ENCODE peak calls at places on chromosomes 3 and 15, in seven cellular contexts. J is neural crest cell, K is AG04450, A is hepatocyte, E is astrocyte of the spinal cord, G is nephron progenitor cell, Q is activated B cell treated with CpG ODN at 0.5 μM for 24 hours. S is an unnamed sample.

GRCh38 chr3:13030649-13031048 is 42.6 kb downstream of the IQSEC1 start:
- DNase-seq in J (no peak), K (no peak), A (no peak), E (no peak), G (no peak), Q (no peak), S (no peak)

GRCh38 chr3:165210132-165210531 is 13.9 kb upstream of the SLITRK3 start:
- DNase-seq in J (no peak), K (no peak), A (no peak), E (no peak), G (no peak), Q (no peak), S (no peak)

GRCh38 chr3:183802989-183803388 is 22.4 kb downstream of the MAP6D1 start:
- DNase-seq in J (no peak), K (no peak), A (no peak), E (no peak), G (no peak), Q (no peak), S (no peak)

GRCh38 chr3:118987466-118987865 is 47.2 kb downstream of the IGSF11 start:
- DNase-seq in J (no peak), K (no peak), A (peak; percentile 29), E (peak; percentile 44), G (no peak), Q (no peak), S (no peak)

GRCh38 chr3:17025594-17026139 is 140.9 kb downstream of the PLCL2 start:
- DNase-seq in J (no peak), K (no peak), A (no peak), E (no peak), G (no peak), Q (no peak), S (peak; percentile 24)

GRCh38 chr3:133821767-133822638 is 16.4 kb downstream of the SRPRB start:
- DNase-seq in J (no peak), K (peak; percentile 33), A (peak; percentile 46), E (peak; percentile 71), G (no peak), Q (no peak), S (no peak)

GRCh38 chr3:114649331-114649730 is 355.5 kb downstream of the TIGIT start:
- DNase-seq in J (no peak), K (no peak), A (no peak), E (peak; percentile 69), G (no peak), Q (no peak), S (no peak)

GRCh38 chr15:52259503-52259902 is 36.1 kb downstream of the MYO5C start:
- DNase-seq in J (no peak), K (no peak), A (no peak), E (no peak), G (no peak), Q (no peak), S (no peak)

GRCh38 chr3:14097616-14098391 is 26.9 kb downstream of the CHCHD4 start:
- DNase-seq in J (no peak), K (no peak), A (no peak), E (no peak), G (no peak), Q (no peak), S (no peak)

DNA sequence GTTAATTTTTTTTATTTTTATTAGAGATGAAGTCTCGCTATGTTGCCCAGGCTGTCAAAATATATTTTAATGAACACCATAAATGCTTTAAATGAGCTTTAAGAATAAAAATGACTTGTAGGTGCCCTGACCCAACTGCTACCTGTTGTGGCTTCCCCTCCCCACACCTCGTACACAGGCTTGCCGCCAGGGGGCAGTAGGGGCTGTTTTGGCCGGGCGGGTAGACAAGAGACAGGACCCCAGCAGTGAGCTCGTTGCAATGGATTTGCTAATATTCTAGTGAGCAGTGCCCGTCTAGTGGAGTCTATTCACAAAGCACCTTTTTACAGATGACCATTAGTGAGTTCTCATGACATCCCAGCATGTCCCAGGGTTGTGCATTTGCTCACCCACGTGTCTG is 418.1 kb downstream of the OCA2 start:
- DNase-seq in J (no peak), K (no peak), A (no peak), E (no peak), G (no peak), Q (no peak), S (no peak)
- TF ChIP-seq CTCF in J (no peak), K (no peak), A (no peak), E (no peak), G (no peak), Q (no peak), S (no peak)

DNA sequence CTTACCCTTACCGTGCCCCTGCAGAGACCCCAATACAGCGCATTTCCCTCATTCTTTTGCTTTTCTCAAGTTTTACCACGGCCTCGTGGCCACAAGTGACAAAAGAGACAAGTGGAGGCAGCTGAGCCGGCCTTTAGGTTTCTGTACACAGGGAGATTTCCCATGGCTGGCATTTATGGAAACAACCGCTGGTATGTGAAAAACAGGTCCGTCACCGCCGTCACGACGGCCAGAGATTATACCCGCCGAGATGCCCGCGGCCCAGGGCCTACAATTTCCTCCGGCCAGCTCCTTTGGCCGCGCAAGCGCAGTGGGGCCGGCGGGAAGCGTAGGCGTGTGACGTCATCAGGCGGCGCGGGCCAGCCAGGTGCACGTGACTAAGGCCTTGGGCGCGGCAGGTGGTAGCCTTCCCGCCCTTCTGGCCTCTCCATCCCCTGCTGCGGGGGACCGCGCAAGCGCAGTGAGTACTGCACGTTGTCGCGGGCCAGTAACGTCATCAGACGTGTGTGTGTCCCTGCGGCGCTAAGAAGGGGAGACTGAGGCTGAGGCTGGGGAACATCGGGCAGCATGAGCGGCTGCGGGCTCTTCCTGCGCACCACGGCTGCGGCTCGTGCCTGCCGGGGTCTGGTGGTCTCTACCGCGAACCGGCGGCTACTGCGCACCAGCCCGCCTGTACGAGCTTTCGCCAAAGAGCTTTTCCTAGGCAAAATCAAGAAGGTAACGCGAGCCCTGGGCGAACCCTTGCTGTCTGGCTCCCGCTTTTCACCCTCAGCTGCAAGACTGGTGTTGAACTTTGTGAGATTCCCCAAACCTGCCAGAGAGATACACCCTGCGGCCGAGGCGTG is at the start of gene ACAD9:
- DNase-seq in J (peak; percentile 97), K (peak; percentile 95), A (peak; percentile 99), E (peak; percentile 97), G (peak; percentile 97), Q (peak; percentile 99), S (peak; percentile 99)
- TF ChIP-seq CTCF in J (no peak), K (no peak), A (no peak), E (no peak), G (no peak), Q (no peak), S (no peak)

GRCh38 chr3:113258311-113258710 is 47.0 kb downstream of the BOC start:
- DNase-seq in J (no peak), K (no peak), A (no peak), E (no peak), G (no peak), Q (no peak), S (no peak)
- TF ChIP-seq CTCF in J (no peak), K (no peak), A (no peak), E (peak; percentile 28), G (no peak), Q (no peak), S (no peak)

GRCh38 chr3:59856921-59857320 is 807.1 kb upstream of the CFAP20DC start:
- DNase-seq in J (no peak), K (no peak), A (no peak), E (no peak), G (no peak), Q (no peak), S (no peak)
- TF ChIP-seq CTCF in J (no peak), K (no peak), A (no peak), E (no peak), G (no peak), Q (no peak), S (no peak)

GRCh38 chr3:123657111-123657510 is 72.3 kb upstream of the HACD2 start:
- DNase-seq in J (no peak), K (no peak), A (no peak), E (no peak), G (no peak), Q (no peak), S (no peak)
- TF ChIP-seq CTCF in J (no peak), K (no peak), A (no peak), E (no peak), G (no peak), Q (no peak), S (no peak)

DNA sequence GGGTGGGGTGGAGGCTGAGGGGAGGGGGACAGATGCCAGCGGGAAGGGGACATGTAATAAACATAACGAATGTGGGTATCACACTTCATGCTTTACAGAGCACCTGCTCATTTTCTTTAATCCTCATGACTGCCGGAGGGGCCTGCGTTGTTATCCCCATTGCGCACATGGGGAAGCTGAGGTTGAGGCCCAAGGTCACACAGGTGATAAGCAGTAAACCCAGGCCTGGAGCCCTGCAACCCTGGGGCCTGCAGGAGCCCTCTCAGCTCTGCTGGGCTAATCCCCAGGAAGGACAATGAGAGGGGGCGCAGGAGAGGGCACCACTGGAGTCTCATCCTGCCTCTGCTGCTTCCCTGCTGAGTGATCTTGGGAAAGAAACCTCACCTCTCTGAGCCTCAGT is 64.3 kb downstream of the MEGF11 start:
- DNase-seq in J (no peak), K (no peak), A (no peak), E (no peak), G (no peak), Q (no peak), S (no peak)
- TF ChIP-seq CTCF in J (no peak), K (no peak), A (no peak), E (no peak), G (no peak), Q (no peak), S (no peak)

GRCh38 chr15:71195242-71195641 is 80.0 kb downstream of the THSD4 start:
- DNase-seq in J (no peak), K (no peak), A (no peak), E (no peak), G (no peak), Q (no peak), S (no peak)
- TF ChIP-seq CTCF in J (no peak), K (no peak), A (peak; percentile 10), E (peak; percentile 18), G (peak; percentile 13), Q (no peak), S (no peak)

GRCh38 chr3:128725547-128725931 is 444 bp upstream of the RAB7A start:
- DNase-seq in J (no peak), K (no peak), A (no peak), E (no peak), G (no peak), Q (no peak), S (no peak)

GRCh38 chr3:128727059-128727458 is 1.1 kb downstream of the RAB7A start:
- DNase-seq in J (no peak), K (no peak), A (no peak), E (no peak), G (no peak), Q (no peak), S (no peak)

GRCh38 chr3:128726691-128727031 is 678 bp downstream of the RAB7A start:
- DNase-seq in J (peak; percentile 13), K (no peak), A (peak; percentile 87), E (peak; percentile 64), G (no peak), Q (no peak), S (no peak)

GRCh38 chr3:128727485-128727884 is 1.5 kb downstream of the RAB7A start:
- DNase-seq in J (no peak), K (no peak), A (no peak), E (no peak), G (no peak), Q (no peak), S (no peak)

GRCh38 chr3:128725932-128726690 is at the start of gene RAB7A:
- DNase-seq in J (peak; percentile 91), K (peak; percentile 97), A (peak; percentile 98), E (peak; percentile 99), G (peak; percentile 94), Q (peak; percentile 93), S (peak; percentile 98)
- TF ChIP-seq CTCF in J (no peak), K (no peak), A (no peak), E (no peak), G (no peak), Q (no peak), S (no peak)

GRCh38 chr15:92968926-92969664 is 69.0 kb downstream of the CHD2 start:
- DNase-seq in J (no peak), K (no peak), A (no peak), E (no peak), G (no peak), Q (no peak), S (no peak)
- TF ChIP-seq CTCF in J (peak; percentile 41), K (no peak), A (peak; percentile 7), E (no peak), G (no peak), Q (no peak), S (no peak)

S was measured in GM13977.